ENCODE peak calls at places on chromosomes 13 and 19, in ten cellular contexts. F is left cardiac atrium; Y is cardiac fibroblast; R is Peyer's patch; O is T-helper 17 cell; L is keratinocyte; T is amygdala; Z is kidney glomerular epithelial cell; H is stimulated activated CD8-positive, alpha-beta memory T cell treated with anti-CD3 and anti-CD28 coated beads, Interleukin-7, amount 100 ng/mL, for 1 hour; X is GM12892. S is an unnamed sample.

GRCh38 chr13:109395014-109395413 is 391.4 kb downstream of the IRS2 start:
- DNase-seq in X (no peak), Z (no peak), T (no peak), O (no peak), Y (no peak), H (no peak), L (no peak), F (no peak), R (no peak), S (no peak)

GRCh38 chr19:4977299-4978174 is 8.6 kb downstream of the KDM4B start:
- DNase-seq in X (no peak), F (no peak), O (no peak), L (no peak), R (no peak), Y (peak; percentile 93), Z (peak; percentile 57), T (no peak), H (no peak), S (peak; percentile 66)

GRCh38 chr19:10291554-10292205 is 1.9 kb downstream of the ICAM5 start:
- DNase-seq in Y (no peak), Z (no peak), R (no peak), L (no peak), O (no peak), F (no peak), H (no peak), X (no peak), T (no peak), S (no peak)

GRCh38 chr13:75636339-75637095 is 387 bp downstream of the LMO7 start:
- DNase-seq in H (no peak), F (peak; percentile 36), Z (peak; percentile 22), Y (peak; percentile 56), R (peak; percentile 42), O (peak; percentile 12), X (peak; percentile 48), T (no peak), L (no peak), S (peak; percentile 19)

GRCh38 chr13:72696590-72696989 is 30.8 kb downstream of the MZT1 start:
- DNase-seq in T (no peak), F (no peak), R (no peak), Z (no peak), H (no peak), Y (peak; percentile 45), L (no peak), X (no peak), O (no peak), S (no peak)

GRCh38 chr13:97431365-97431764 is 2.6 kb upstream of the RAP2A start:
- DNase-seq in R (no peak), X (no peak), Z (no peak), T (no peak), F (no peak), H (no peak), L (no peak), Y (no peak), O (no peak), S (no peak)

GRCh38 chr13:111990362-111990761 is 76.6 kb upstream of the SOX1 start:
- DNase-seq in R (no peak), X (no peak), F (no peak), T (no peak), Z (no peak), H (no peak), O (no peak), Y (no peak), L (no peak), S (no peak)

GRCh38 chr13:69959041-69959440 is 148.6 kb upstream of the ATXN8OS start:
- DNase-seq in T (no peak), R (no peak), Z (no peak), X (no peak), O (no peak), Y (no peak), F (no peak), L (no peak), H (no peak), S (no peak)

GRCh38 chr13:48263196-48263595 is 30.2 kb downstream of the ITM2B start:
- DNase-seq in Y (peak; percentile 22), R (no peak), T (no peak), Z (peak; percentile 28), X (no peak), F (no peak), O (no peak), L (no peak), H (no peak), S (no peak)

GRCh38 chr19:33052352-33052972 is 12.2 kb downstream of the RHPN2 start:
- DNase-seq in Y (peak; percentile 70), Z (peak; percentile 51), H (no peak), T (no peak), R (no peak), L (no peak), X (no peak), F (no peak), O (no peak), S (peak; percentile 29)

GRCh38 chr13:46535822-46536221 is 17.1 kb upstream of the LRCH1 start:
- DNase-seq in R (no peak), Z (no peak), F (no peak), O (no peak), H (no peak), T (no peak), X (no peak), Y (peak; percentile 33), L (no peak), S (no peak)

GRCh38 chr13:110392510-110393233 is 85.6 kb downstream of the COL4A2 start:
- DNase-seq in O (no peak), H (no peak), Z (no peak), T (no peak), X (no peak), L (no peak), Y (peak; percentile 94), R (no peak), F (no peak), S (no peak)

GRCh38 chr19:52520013-52520412 is 7.5 kb upstream of the ZNF808 start:
- DNase-seq in Y (no peak), O (no peak), F (no peak), X (no peak), T (no peak), H (no peak), L (no peak), R (no peak), Z (no peak), S (no peak)

GRCh38 chr13:78881054-78881453 is 222.1 kb upstream of the OBI1 start:
- DNase-seq in F (no peak), R (no peak), Z (no peak), H (no peak), T (no peak), L (no peak), X (no peak), O (no peak), Y (no peak), S (no peak)

GRCh38 chr13:93777504-93777903 is 550.9 kb downstream of the GPC6 start:
- DNase-seq in O (no peak), Z (no peak), T (no peak), L (no peak), Y (no peak), H (no peak), X (no peak), R (no peak), F (no peak), S (no peak)

GRCh38 chr19:6287269-6287885 is 7.6 kb upstream of the MLLT1 start:
- DNase-seq in Z (no peak), L (no peak), X (no peak), O (no peak), H (no peak), R (no peak), Y (peak; percentile 17), F (no peak), T (no peak), S (no peak)

GRCh38 chr13:30734434-30734833 is 909 bp upstream of the ALOX5AP start:
- DNase-seq in Z (peak; percentile 88), R (no peak), T (no peak), F (no peak), H (no peak), O (no peak), X (no peak), L (no peak), Y (peak; percentile 74), S (no peak)

GRCh38 chr19:16351133-16351809 is 26.6 kb downstream of the KLF2 start:
- DNase-seq in O (no peak), T (no peak), R (no peak), F (no peak), H (no peak), X (no peak), L (no peak), Z (no peak), Y (peak; percentile 22), S (no peak)

GRCh38 chr13:101417043-101417406 is 717 bp upstream of the NALCN start:
- DNase-seq in T (no peak), Z (peak; percentile 51), X (no peak), O (no peak), R (no peak), H (no peak), L (no peak), Y (peak; percentile 70), F (no peak), S (no peak)

GRCh38 chr19:41319500-41320184 is 9.7 kb downstream of the CCDC97 start:
- DNase-seq in X (no peak), Z (no peak), H (no peak), Y (no peak), F (no peak), O (no peak), T (no peak), R (no peak), L (no peak), S (no peak)

GRCh38 chr19:30744741-30745475 is 372.7 kb downstream of the ZNF536 start:
- DNase-seq in H (no peak), R (no peak), X (no peak), O (no peak), Y (no peak), Z (no peak), F (no peak), L (no peak), T (no peak), S (no peak)

GRCh38 chr19:39595950-39596349 is 6.4 kb upstream of the LGALS13 start:
- DNase-seq in X (no peak), T (no peak), H (no peak), L (no peak), F (no peak), Z (no peak), Y (no peak), R (no peak), O (no peak), S (no peak)

GRCh38 chr13:108987488-108987887 is 358.1 kb downstream of the MYO16 start:
- DNase-seq in R (no peak), H (no peak), X (no peak), F (no peak), L (peak; percentile 9), Z (no peak), T (no peak), Y (peak; percentile 65), O (no peak), S (no peak)

GRCh38 chr13:31199849-31200635 is at the start of gene B3GLCT:
- DNase-seq in F (peak; percentile 82), Y (peak; percentile 77), H (peak; percentile 68), X (peak; percentile 89), Z (peak; percentile 74), L (no peak), O (peak; percentile 73), T (peak; percentile 46), R (peak; percentile 69), S (peak; percentile 89)

GRCh38 chr13:113915786-113916329 is 52.0 kb upstream of the GAS6 start:
- DNase-seq in Y (no peak), L (peak; percentile 45), R (no peak), O (no peak), H (no peak), F (no peak), Z (no peak), T (no peak), X (no peak), S (no peak)

GRCh38 chr19:5143471-5144411 is 174.8 kb downstream of the KDM4B start:
- DNase-seq in R (peak; percentile 64), L (no peak), X (no peak), Z (no peak), T (no peak), F (peak; percentile 37), H (no peak), O (no peak), Y (no peak), S (peak; percentile 18)

GRCh38 chr13:48626077-48626449 is 27.7 kb upstream of the CYSLTR2 start:
- DNase-seq in Z (peak; percentile 82), X (no peak), R (no peak), F (peak; percentile 26), Y (peak; percentile 45), L (no peak), T (no peak), H (no peak), O (no peak), S (no peak)

GRCh38 chr13:50236898-50237318 is 221.7 kb downstream of the KCNRG start:
- DNase-seq in R (peak; percentile 28), H (no peak), F (no peak), L (no peak), O (no peak), Z (no peak), X (no peak), Y (peak; percentile 11), T (no peak), S (no peak)